ENCODE peak calls at places on chromosomes 1 and 21, in four cellular contexts. U is WTC11, R is HepG2, F is K562. X is an unnamed sample.

GRCh38 chr1:51568231-51568935 is 48.5 kb upstream of the OSBPL9 start:
- DNase-seq in U (no peak), R (no peak), F (no peak), X (no peak)

GRCh38 chr1:26645734-26646133 is 50.1 kb upstream of the ARID1A start:
- DNase-seq in U (no peak), R (no peak), F (no peak), X (no peak)

GRCh38 chr1:77413541-77414335 is 131.9 kb downstream of the AK5 start:
- DNase-seq in U (no peak), R (no peak), F (no peak), X (peak)

GRCh38 chr1:226060976-226061792 is 1.3 kb upstream of the H3-3A start:
- DNase-seq in U (no peak), R (no peak), F (no peak), X (no peak)

GRCh38 chr1:246343251-246343650 is 163.8 kb downstream of the SMYD3 start:
- DNase-seq in U (no peak), R (no peak), F (no peak), X (no peak)

GRCh38 chr1:205270764-205271163 is 43.0 kb downstream of the TMCC2 start:
- DNase-seq in U (no peak), R (peak), F (peak), X (no peak)

GRCh38 chr21:41480086-41480690 is 27.8 kb downstream of the TMPRSS2 start:
- DNase-seq in U (no peak), R (no peak), F (no peak), X (no peak)

GRCh38 chr1:226939439-226940028 is 560 bp upstream of the COQ8A start:
- DNase-seq in U (no peak), R (no peak), F (peak), X (no peak)

GRCh38 chr1:63663873-63664272 is 70.7 kb downstream of the PGM1 start:
- DNase-seq in U (no peak), R (no peak), F (no peak), X (no peak)

GRCh38 chr1:214404154-214404553 is 123.2 kb downstream of the SMYD2 start:
- DNase-seq in U (no peak), R (no peak), F (no peak), X (peak)

GRCh38 chr1:207128336-207128921 is 24.4 kb downstream of the C4BPA start:
- DNase-seq in U (no peak), R (peak), F (no peak), X (no peak)

GRCh38 chr1:203860396-203860951 is 925 bp upstream of the SNRPE start:
- DNase-seq in U (no peak), R (peak), F (no peak), X (no peak)
- TF ChIP-seq CBFB in U (no peak), R (no peak), F (no peak), X (no peak)

DNA sequence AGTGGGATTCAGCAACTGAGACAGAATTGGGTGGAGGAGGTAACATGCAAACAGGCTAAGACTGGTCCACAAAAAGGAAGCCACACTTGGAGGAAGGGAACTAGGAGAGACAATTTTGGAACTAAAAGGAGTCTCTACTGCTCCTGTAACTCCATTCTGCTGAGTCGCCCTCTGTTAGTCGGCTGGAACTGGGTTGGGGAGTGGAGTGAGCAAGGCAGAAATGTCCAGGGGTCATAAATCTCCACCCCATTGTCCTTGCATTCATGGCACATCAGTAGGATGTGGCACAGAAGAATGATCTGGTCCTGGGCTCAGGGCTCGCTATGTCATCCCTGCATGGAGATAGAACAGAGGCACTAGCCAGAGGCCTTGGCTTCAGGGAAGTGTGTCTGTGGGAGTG is 5.0 kb downstream of the LAMB3 start:
- DNase-seq in U (no peak), R (no peak), F (no peak), X (no peak)
- TF ChIP-seq CBFB in U (no peak), R (no peak), F (no peak), X (no peak)

DNA sequence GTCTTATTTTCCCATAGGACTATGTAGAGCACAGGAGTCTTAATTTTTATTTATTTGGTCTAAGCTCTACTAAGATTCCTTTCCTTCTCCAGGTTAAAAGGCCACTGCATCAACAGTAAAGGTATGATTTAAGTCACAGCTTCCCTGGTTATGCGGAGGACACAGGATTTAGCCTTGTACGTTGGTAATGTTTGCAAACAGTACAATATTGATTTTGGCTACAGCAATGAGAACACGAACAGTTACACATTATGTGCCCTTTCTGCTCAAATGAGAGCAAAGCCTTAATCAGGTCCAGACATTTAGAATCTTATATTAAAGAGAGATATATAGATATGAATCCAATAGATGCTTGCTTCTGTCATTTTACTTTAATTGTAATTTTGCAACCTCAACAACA is 264.0 kb downstream of the NUF2 start:
- DNase-seq in U (no peak), R (no peak), F (no peak), X (no peak)
- TF ChIP-seq CBFB in U (no peak), R (no peak), F (no peak), X (no peak)

GRCh38 chr1:36116906-36117305 is 8.1 kb downstream of the COL8A2 start:
- DNase-seq in U (no peak), R (no peak), F (no peak), X (no peak)

GRCh38 chr1:36114371-36114770 is 10.7 kb downstream of the COL8A2 start:
- DNase-seq in U (no peak), R (no peak), F (no peak), X (no peak)

GRCh38 chr1:36115200-36115669 is 9.8 kb downstream of the COL8A2 start:
- DNase-seq in U (no peak), R (no peak), F (peak), X (no peak)

GRCh38 chr1:36118396-36118795 is 6.6 kb downstream of the COL8A2 start:
- DNase-seq in U (no peak), R (no peak), F (peak), X (no peak)

DNA sequence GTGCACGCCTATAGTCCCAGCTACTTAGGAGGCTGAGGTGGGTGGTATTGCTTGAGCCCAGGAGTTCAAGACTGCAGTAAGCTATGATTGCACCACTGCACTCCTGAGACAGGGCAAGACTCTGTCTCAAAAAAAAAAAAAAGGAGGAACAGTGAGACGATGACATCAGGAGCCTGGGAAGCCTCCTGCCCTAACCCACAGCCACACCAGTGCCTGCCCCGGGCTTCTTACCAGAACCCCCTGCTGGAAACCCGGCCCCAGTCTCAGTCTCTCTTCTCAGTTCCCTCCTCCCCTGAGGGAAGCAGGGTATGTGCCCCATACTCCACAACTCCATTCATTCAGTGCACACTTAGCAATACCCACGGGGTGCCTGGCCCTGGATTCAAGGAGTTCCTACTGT is 9.1 kb downstream of the COL8A2 start:
- DNase-seq in U (no peak), R (no peak), F (no peak), X (no peak)
- TF ChIP-seq CBFB in U (no peak), R (no peak), F (no peak), X (no peak)

DNA sequence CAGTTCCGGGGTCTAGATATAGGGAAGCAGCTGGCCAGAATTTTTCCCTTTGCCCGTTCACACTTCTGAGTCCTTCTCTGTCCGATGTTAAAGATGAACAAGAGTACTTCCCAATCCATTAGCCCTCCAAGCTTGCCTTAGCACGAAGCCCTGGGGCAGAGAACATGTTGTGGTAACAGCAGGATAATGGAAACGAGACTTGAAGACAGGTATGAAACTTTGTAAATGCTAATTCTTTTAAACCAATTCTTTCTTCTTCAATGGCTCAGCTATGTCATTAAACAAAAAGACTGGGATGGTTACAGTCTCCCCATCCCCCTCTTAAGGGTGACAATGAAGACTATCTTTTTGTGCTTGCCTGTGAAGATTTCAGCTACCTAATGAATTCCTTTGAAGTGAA is 218.5 kb downstream of the PLA2G4A start:
- DNase-seq in U (peak), R (no peak), F (no peak), X (no peak)
- TF ChIP-seq CBFB in U (no peak), R (no peak), F (no peak), X (no peak)

GRCh38 chr1:235073968-235074334 is 54.7 kb downstream of the TOMM20 start:
- DNase-seq in U (no peak), R (no peak), F (no peak), X (no peak)

GRCh38 chr1:235074335-235075120 is 54.1 kb downstream of the TOMM20 start:
- DNase-seq in U (no peak), R (peak), F (no peak), X (no peak)

GRCh38 chr1:235072096-235072495 is 56.5 kb downstream of the TOMM20 start:
- DNase-seq in U (no peak), R (no peak), F (no peak), X (no peak)

GRCh38 chr1:235075121-235075954 is 53.3 kb downstream of the TOMM20 start:
- DNase-seq in U (no peak), R (peak), F (no peak), X (peak)

DNA sequence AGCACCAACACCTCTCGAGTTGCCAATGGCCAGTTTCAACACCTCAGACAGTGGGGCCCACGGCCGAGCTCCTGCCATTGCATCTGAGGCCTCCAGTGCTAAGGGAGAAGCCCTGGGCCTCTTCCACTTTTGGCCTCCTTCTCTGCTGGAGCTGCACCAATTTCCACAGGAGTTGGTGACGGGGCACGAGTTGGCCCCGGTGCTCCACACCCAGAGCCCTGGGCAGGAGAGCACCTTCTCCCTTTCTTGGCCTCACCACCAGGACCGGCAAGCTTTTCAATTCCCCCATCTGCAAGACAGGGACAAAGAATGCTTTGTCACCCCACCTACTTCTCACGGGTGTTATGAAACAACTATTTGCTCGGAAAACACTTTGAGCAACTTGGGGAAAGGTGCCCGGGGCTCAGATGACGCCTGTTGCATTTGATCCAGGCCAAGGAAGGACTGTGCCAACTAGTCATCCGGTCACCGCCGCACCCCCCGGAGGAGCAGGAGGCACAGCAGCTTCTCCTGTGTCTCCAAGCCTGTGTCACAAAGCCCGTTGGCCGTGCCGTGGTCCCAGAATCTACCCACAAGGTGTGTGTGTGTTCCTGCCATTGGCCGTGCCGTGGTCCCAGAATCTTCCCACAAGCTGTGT is 55.2 kb downstream of the TOMM20 start:
- DNase-seq in U (no peak), R (peak), F (no peak), X (no peak)
- TF ChIP-seq CBFB in U (no peak), R (peak), F (no peak), X (no peak)

GRCh38 chr1:171254859-171255258 is 6.6 kb downstream of the FMO1 start:
- DNase-seq in U (no peak), R (no peak), F (no peak), X (no peak)

GRCh38 chr1:171252482-171252881 is 4.2 kb downstream of the FMO1 start:
- DNase-seq in U (no peak), R (no peak), F (no peak), X (peak)

GRCh38 chr1:171258943-171259342 is 10.6 kb downstream of the FMO1 start:
- DNase-seq in U (no peak), R (no peak), F (no peak), X (no peak)

GRCh38 chr1:171258429-171258828 is 10.1 kb downstream of the FMO1 start:
- DNase-seq in U (no peak), R (no peak), F (no peak), X (no peak)

GRCh38 chr1:171257207-171258052 is 9.1 kb downstream of the FMO1 start:
- DNase-seq in U (no peak), R (no peak), F (no peak), X (no peak)
- TF ChIP-seq CBFB in U (no peak), R (no peak), F (no peak), X (no peak)

DNA sequence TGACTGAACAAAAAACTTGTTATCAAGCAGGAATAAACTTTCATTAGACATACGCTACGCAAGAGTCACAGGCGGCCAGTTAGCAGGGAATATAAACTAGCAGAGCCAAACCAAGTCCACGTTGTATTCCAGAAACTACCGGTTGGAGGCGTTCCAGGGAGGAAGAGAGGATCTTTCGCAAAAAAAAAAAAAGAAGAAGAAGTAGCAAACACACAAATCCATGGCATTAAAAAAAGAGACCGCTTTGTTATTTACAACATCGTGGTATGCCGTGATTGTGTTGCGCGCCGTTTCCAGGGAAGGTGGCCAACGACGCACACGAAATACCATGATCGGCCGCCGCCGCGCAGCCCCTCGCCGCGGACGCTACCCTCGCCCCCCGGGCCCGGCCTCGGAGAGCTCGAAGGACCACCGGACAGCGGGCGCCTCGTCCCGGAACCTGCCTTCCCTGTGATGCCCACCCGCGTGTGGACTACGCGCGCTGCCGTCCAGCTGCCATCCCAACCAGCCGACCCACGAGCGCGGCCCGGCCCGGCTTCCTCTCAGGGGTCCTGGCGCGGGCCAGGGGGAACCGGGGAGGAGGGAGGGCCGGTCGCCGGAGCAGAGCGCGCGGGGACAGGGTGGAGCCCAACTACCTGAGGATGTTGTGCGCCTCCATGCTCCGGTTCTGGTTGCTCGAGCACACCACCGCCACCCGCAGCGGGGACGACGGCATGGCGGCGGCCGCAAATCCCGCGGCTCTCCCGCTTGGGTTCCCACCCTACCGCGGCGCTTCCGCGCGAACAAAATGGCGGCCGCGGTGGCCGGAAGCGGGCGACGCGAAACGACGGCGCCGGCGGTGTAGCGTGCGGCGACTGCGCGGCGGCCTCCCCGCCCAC is 581 bp downstream of the SSU72 start:
- DNase-seq in U (peak), R (peak), F (peak), X (no peak)
- TF ChIP-seq CBFB in U (no peak), R (no peak), F (peak), X (no peak)

GRCh38 chr1:222097646-222098045 is 355.8 kb upstream of the DUSP10 start:
- DNase-seq in U (no peak), R (no peak), F (no peak), X (no peak)
- TF ChIP-seq CBFB in U (no peak), R (no peak), F (no peak), X (no peak)

GRCh38 chr1:163673756-163674155 is 352.0 kb downstream of the NUF2 start:
- DNase-seq in U (no peak), R (no peak), F (no peak), X (no peak)

GRCh38 chr1:163673076-163673475 is 351.3 kb downstream of the NUF2 start:
- DNase-seq in U (no peak), R (no peak), F (no peak), X (no peak)

GRCh38 chr1:163670980-163671757 is 349.4 kb downstream of the NUF2 start:
- DNase-seq in U (no peak), R (no peak), F (peak), X (no peak)

GRCh38 chr1:163664706-163665321 is 343.1 kb downstream of the NUF2 start:
- DNase-seq in U (no peak), R (no peak), F (no peak), X (no peak)

DNA sequence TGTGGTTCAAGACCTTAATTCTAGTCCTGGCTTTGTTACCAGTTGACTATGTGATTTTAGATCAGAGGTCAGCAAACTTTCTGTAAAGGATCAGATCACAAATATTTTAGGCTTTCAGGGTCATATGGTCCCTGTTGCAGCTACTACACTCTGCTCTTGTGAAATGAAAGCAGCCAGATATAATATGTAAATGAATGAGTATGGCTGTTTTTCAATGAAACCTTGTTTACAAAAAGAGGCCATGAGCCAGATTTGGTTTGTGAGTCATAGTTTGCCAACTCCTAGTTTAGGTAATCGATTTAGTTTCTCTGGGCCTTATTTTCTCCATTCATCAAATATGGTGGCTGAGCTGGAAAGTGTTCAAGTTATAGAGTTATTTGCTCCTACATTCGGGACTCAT is 346.7 kb downstream of the NUF2 start:
- DNase-seq in U (no peak), R (no peak), F (no peak), X (no peak)
- TF ChIP-seq CBFB in U (no peak), R (no peak), F (no peak), X (no peak)

X was measured in GM12878.